ENCODE peak calls at places on chromosomes 5 and 9, in four cellular contexts. U is BE2C, E is H9, S is fibroblast of mammary gland. J is an unnamed sample.

GRCh38 chr9:713046-713445 is 128.5 kb upstream of the DMRT1 start:
- DNase-seq in U (no peak), E (no peak), S (no peak), J (no peak)

GRCh38 chr5:129460951-129461815 is 1.1 kb downstream of the ADAMTS19 start:
- DNase-seq in U (peak; percentile 87), E (peak; percentile 73), S (no peak), J (peak; percentile 48)

GRCh38 chr5:73722224-73722623 is 96.2 kb downstream of the ARHGEF28 start:
- DNase-seq in U (no peak), E (no peak), S (peak; percentile 25), J (no peak)

GRCh38 chr5:124902097-124902821 is 155.8 kb upstream of the ZNF608 start:
- DNase-seq in U (peak; percentile 53), E (no peak), S (peak; percentile 21), J (peak; percentile 58)

GRCh38 chr5:67577424-67577823 is 380.8 kb upstream of the CD180 start:
- DNase-seq in U (no peak), E (no peak), S (peak; percentile 74), J (no peak)

GRCh38 chr9:120186276-120186675 is 393.7 kb downstream of the CDK5RAP2 start:
- DNase-seq in U (no peak), E (no peak), S (no peak), J (no peak)

GRCh38 chr5:129804705-129805104 is 56.8 kb downstream of the MINAR2 start:
- DNase-seq in U (no peak), E (peak; percentile 49), S (no peak), J (no peak)

GRCh38 chr9:21110708-21111576 is 30.7 kb downstream of the IFNW1 start:
- DNase-seq in U (peak; percentile 22), E (no peak), S (peak; percentile 80), J (peak; percentile 60)

GRCh38 chr9:107750741-107751521 is 261.4 kb upstream of the KLF4 start:
- DNase-seq in U (no peak), E (no peak), S (peak; percentile 100), J (no peak)

GRCh38 chr9:77679696-77680359 is 31.7 kb upstream of the GNA14 start:
- DNase-seq in U (no peak), E (no peak), S (no peak), J (no peak)

GRCh38 chr5:161230222-161230621 is 316.3 kb downstream of the GABRB2 start:
- DNase-seq in U (no peak), E (peak; percentile 31), S (no peak), J (no peak)

GRCh38 chr5:149962040-149962439 is 1.5 kb downstream of the SLC26A2 start:
- DNase-seq in U (peak; percentile 17), E (no peak), S (peak; percentile 78), J (no peak)

GRCh38 chr5:142441638-142442037 is 116.8 kb upstream of the SPRY4 start:
- DNase-seq in U (no peak), E (no peak), S (peak; percentile 68), J (no peak)

GRCh38 chr9:89686134-89686533 is 81.3 kb downstream of the GADD45G start:
- DNase-seq in U (no peak), E (peak; percentile 46), S (no peak), J (no peak)

GRCh38 chr9:32508728-32509127 is 17.3 kb downstream of the RIGI start:
- DNase-seq in U (no peak), E (peak; percentile 40), S (no peak), J (no peak)

GRCh38 chr5:31824886-31825774 is 186.2 kb downstream of the PDZD2 start:
- DNase-seq in U (peak; percentile 67), E (peak; percentile 60), S (peak; percentile 71), J (peak; percentile 45)

GRCh38 chr5:159096555-159097460 is 2.9 kb downstream of the EBF1 start:
- DNase-seq in U (no peak), E (peak; percentile 33), S (no peak), J (peak; percentile 40)

GRCh38 chr9:35516481-35516880 is 26.6 kb downstream of the RUSC2 start:
- DNase-seq in U (no peak), E (no peak), S (peak; percentile 65), J (no peak)

GRCh38 chr9:88987646-88988045 is 3.6 kb upstream of the S1PR3 start:
- DNase-seq in U (no peak), E (no peak), S (no peak), J (no peak)

GRCh38 chr5:108521841-108522506 is 140.1 kb upstream of the FBXL17 start:
- DNase-seq in U (peak; percentile 38), E (no peak), S (peak; percentile 67), J (no peak)

GRCh38 chr9:27168496-27168895 is 59.5 kb downstream of the TEK start:
- DNase-seq in U (no peak), E (no peak), S (no peak), J (no peak)

GRCh38 chr9:122226758-122227575 is 1.8 kb downstream of the LHX6 start:
- DNase-seq in U (no peak), E (peak; percentile 59), S (no peak), J (peak; percentile 31)

DNA sequence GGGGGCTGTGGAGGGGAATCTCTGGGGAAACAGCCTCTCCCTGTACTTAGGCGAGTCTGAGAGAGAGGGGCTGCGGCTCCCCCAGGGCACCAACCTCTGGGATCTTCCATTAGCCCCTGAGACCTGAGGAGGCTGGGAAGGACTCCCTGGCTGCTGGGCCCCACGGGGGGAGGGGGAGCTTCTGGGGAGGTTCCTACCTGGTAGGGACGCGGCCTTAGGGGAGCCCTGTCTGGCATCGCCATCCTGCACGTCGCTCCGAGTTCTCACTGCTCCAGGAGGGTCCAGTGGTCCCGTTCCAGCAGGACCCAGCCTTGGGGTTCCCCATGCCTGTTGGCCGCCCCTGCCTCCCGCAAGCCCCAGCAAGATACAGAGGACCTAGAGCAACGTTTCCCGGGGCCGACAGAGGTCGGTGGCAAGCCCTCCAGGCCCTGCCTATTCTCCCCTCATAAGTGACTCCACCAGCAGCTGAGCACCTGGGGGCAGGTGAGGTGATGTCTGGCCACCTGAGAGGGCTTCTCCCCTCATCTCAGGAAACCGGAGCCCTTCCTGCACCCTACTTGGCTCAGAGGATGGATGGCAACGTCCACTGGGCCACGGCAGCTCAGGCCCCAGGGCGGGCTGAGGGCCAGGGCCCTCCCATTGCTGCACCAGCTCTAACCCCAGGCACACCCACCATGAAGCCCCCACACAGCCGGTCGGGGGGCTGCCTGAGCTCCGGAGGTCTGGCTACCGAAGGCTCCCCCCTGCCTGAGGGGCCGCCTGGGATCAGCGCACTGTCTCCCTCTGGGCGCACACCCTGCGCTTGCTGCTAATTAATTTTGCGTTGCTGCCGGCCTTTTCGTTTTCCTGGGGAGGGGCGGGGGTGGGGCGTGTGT is 22.5 kb downstream of the TPPP start:
- DNase-seq in U (peak; percentile 19), E (peak; percentile 25), S (no peak), J (no peak)
- TF ChIP-seq CTCF in U (no peak), E (no peak), S (no peak), J (no peak)

DNA sequence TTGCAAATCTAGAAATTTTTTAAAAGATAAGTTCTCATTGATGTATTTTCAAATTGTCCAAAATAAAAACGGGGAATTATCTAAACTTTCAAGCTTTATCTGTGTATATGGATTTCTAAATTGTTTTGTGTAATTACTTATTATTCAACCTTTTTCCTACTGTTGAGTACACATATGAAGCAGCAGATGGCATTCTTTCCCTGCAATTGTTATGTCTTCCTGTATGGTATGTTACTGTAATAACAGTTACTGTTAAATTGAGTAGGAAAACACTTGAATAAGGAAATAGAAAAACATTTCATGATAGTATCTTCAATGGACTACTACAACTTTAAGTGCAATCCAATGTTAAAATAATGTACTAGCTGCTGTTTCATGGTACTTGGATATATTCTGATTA is 124.8 kb downstream of the RANBP17 start:
- DNase-seq in U (peak; percentile 18), E (no peak), S (peak; percentile 34), J (no peak)
- TF ChIP-seq CTCF in U (peak; percentile 55), E (peak; percentile 32), S (no peak), J (no peak)

GRCh38 chr5:144139586-144139985 is 30.9 kb downstream of the YIPF5 start:
- DNase-seq in U (no peak), E (no peak), S (peak; percentile 75), J (no peak)
- TF ChIP-seq CTCF in U (no peak), E (no peak), S (peak; percentile 46), J (no peak)

GRCh38 chr9:110426052-110426709 is 88.5 kb upstream of the TXNDC8 start:
- DNase-seq in U (no peak), E (no peak), S (peak; percentile 48), J (no peak)
- TF ChIP-seq CTCF in U (no peak), E (peak; percentile 17), S (peak; percentile 41), J (no peak)

GRCh38 chr5:145811834-145812625 is 23.1 kb downstream of the PRELID2 start:
- DNase-seq in U (no peak), E (no peak), S (peak; percentile 53), J (no peak)
- TF ChIP-seq CTCF in U (peak; percentile 17), E (peak; percentile 61), S (peak; percentile 32), J (no peak)

GRCh38 chr9:82466616-82467251 is 478.2 kb downstream of the SPATA31D1 start:
- DNase-seq in U (peak; percentile 42), E (peak; percentile 81), S (peak; percentile 20), J (no peak)
- TF ChIP-seq CTCF in U (peak; percentile 58), E (peak; percentile 84), S (peak; percentile 32), J (no peak)

GRCh38 chr5:53430618-53431252 is 49.7 kb upstream of the FST start:
- DNase-seq in U (no peak), E (no peak), S (peak; percentile 85), J (no peak)
- TF ChIP-seq CTCF in U (peak; percentile 46), E (peak; percentile 58), S (peak; percentile 79), J (peak; percentile 9)